ENCODE peak calls at places on chromosomes 16 and 17, in six cellular contexts. M, U, X, L, B and H are unnamed samples.

GRCh38 chr17:2174471-2175293 is 119.8 kb downstream of the HIC1 start:
- DNase-seq in X (peak; percentile 33), M (no peak), L (no peak), B (peak; percentile 97), U (no peak), H (no peak)

GRCh38 chr16:1330260-1330914 is 3.1 kb upstream of the BAIAP3 start:
- DNase-seq in B (no peak), L (no peak), M (peak; percentile 46), X (no peak), U (no peak), H (no peak)

GRCh38 chr16:81432899-81433560 is 11.6 kb upstream of the CMIP start:
- DNase-seq in U (no peak), L (no peak), X (peak; percentile 20), B (no peak), M (peak; percentile 70), H (no peak)

GRCh38 chr17:82726427-82726826 is 9.0 kb upstream of the FN3K start:
- DNase-seq in L (no peak), X (no peak), M (no peak), U (no peak), B (no peak), H (no peak)

GRCh38 chr17:44348234-44348987 is 3.3 kb downstream of the GRN start:
- DNase-seq in M (no peak), L (no peak), U (no peak), B (peak; percentile 33), X (no peak), H (no peak)

GRCh38 chr17:44007346-44008204 is 3.2 kb downstream of the NAGS start:
- DNase-seq in M (no peak), L (no peak), U (no peak), B (peak; percentile 22), X (no peak), H (no peak)

GRCh38 chr17:34721326-34721725 is 141.9 kb downstream of the TMEM132E start:
- DNase-seq in B (no peak), U (no peak), M (no peak), X (no peak), L (peak; percentile 27), H (no peak)

GRCh38 chr17:17837380-17837821 is 615 bp upstream of the SREBF1 start:
- DNase-seq in L (peak; percentile 69), U (no peak), M (no peak), X (no peak), B (peak; percentile 79), H (no peak)

GRCh38 chr16:82631701-82632685 is 5.2 kb downstream of the CDH13 start:
- DNase-seq in M (no peak), U (no peak), L (no peak), B (no peak), X (no peak), H (no peak)

GRCh38 chr16:52741386-52741785 is 194.4 kb upstream of the TOX3 start:
- DNase-seq in B (no peak), U (no peak), L (no peak), M (no peak), X (no peak), H (no peak)

GRCh38 chr16:8623634-8624033 is 2.1 kb downstream of the METTL22 start:
- DNase-seq in X (no peak), U (no peak), B (peak; percentile 35), L (no peak), M (no peak), H (no peak)

GRCh38 chr17:83100220-83100852 is 20.9 kb downstream of the METRNL start:
- DNase-seq in M (no peak), L (no peak), X (no peak), U (no peak), B (no peak), H (no peak)

GRCh38 chr17:36848008-36848902 is 89.0 kb upstream of the LHX1 start:
- DNase-seq in U (no peak), B (no peak), L (no peak), M (no peak), X (no peak), H (no peak)

GRCh38 chr16:79264237-79265104 is 336.1 kb downstream of the MAF start:
- DNase-seq in U (no peak), M (no peak), B (no peak), X (no peak), L (no peak), H (no peak)

GRCh38 chr16:9360075-9360474 is 268.6 kb downstream of the HAPSTR1 start:
- DNase-seq in B (no peak), U (no peak), X (no peak), L (no peak), M (no peak), H (no peak)

GRCh38 chr16:19700319-19700781 is 17.7 kb downstream of the KNOP1 start:
- DNase-seq in M (no peak), L (no peak), U (no peak), B (peak; percentile 84), X (no peak), H (no peak)

GRCh38 chr16:4612977-4613635 is 1.6 kb downstream of the UBALD1 start:
- DNase-seq in B (no peak), M (no peak), L (no peak), U (no peak), X (no peak), H (no peak)